ENCODE peak calls at places on chromosomes 2 and 18, in six cellular contexts. J, L, D, I, B and C are unnamed samples.

GRCh38 chr2:105104208-105104731 is 66.4 kb downstream of the MRPS9 start:
- DNase-seq in J (peak), L (no peak), D (no peak), I (no peak), B (peak), C (no peak)

GRCh38 chr2:84492571-84492970 is 23.7 kb upstream of the DNAH6 start:
- DNase-seq in J (no peak), L (no peak), D (no peak), I (no peak), B (no peak), C (no peak)

GRCh38 chr2:172819943-172820342 is 84.3 kb downstream of the RAPGEF4 start:
- DNase-seq in J (no peak), L (no peak), D (no peak), I (no peak), B (no peak), C (no peak)

GRCh38 chr2:109623923-109624322 is 9.8 kb downstream of the SOWAHC start:
- DNase-seq in J (no peak), L (no peak), D (no peak), I (no peak), B (no peak), C (no peak)

GRCh38 chr18:58954986-58955385 is 90.3 kb downstream of the ZNF532 start:
- DNase-seq in J (no peak), L (no peak), D (no peak), I (no peak), B (no peak), C (no peak)

GRCh38 chr2:57180042-57180567 is 866.5 kb upstream of the VRK2 start:
- DNase-seq in J (no peak), L (no peak), D (no peak), I (no peak), B (peak), C (no peak)

GRCh38 chr2:230849633-230850357 is 14.9 kb upstream of the ITM2C start:
- DNase-seq in J (peak), L (peak), D (no peak), I (no peak), B (no peak), C (no peak)

GRCh38 chr18:23133860-23134779 is 1.2 kb upstream of the CABLES1 start:
- DNase-seq in J (no peak), L (peak), D (peak), I (no peak), B (no peak), C (no peak)

GRCh38 chr2:229445501-229446294 is 174.6 kb upstream of the PID1 start:
- DNase-seq in J (no peak), L (no peak), D (no peak), I (peak), B (no peak), C (no peak)

GRCh38 chr2:42385225-42385624 is 24.2 kb upstream of the COX7A2L start:
- DNase-seq in J (peak), L (no peak), D (no peak), I (no peak), B (no peak), C (no peak)

GRCh38 chr2:235414422-235414821 is 79.4 kb upstream of the AGAP1 start:
- DNase-seq in J (no peak), L (no peak), D (no peak), I (peak), B (no peak), C (no peak)

GRCh38 chr2:197363998-197364397 is 53.4 kb upstream of the ANKRD44 start:
- DNase-seq in J (no peak), L (no peak), D (no peak), I (no peak), B (no peak), C (no peak)